ENCODE peak calls at places on chromosomes 13 and 19, in eight cellular contexts. W is hippocampal formation; S is stimulated activated CD4-positive, alpha-beta T cell treated with anti-CD3 and anti-CD28 coated beads, Interleukin-1b, Interleukin-23, amount 100 ng/mL, for 24 hours; L is nucleus accumbens; M is T follicular helper cell; A is uterus; J is tibial artery; O is neural crest cell. P is an unnamed sample.

GRCh38 chr19:38441660-38442348 is 8.3 kb downstream of the RYR1 start:
- DNase-seq in A (no peak), O (no peak), J (no peak), L (no peak), S (no peak), M (no peak), W (no peak), P (no peak)

GRCh38 chr19:35093941-35094647 is 21.5 kb upstream of the FXYD3 start:
- DNase-seq in M (no peak), O (no peak), W (no peak), S (no peak), J (no peak), A (no peak), L (no peak), P (no peak)

GRCh38 chr19:17073869-17074627 is 1.2 kb downstream of the HAUS8 start:
- DNase-seq in J (no peak), W (no peak), L (no peak), O (no peak), M (no peak), A (no peak), S (no peak), P (no peak)

GRCh38 chr13:87827479-87827878 is 156.3 kb downstream of the SLITRK5 start:
- DNase-seq in W (peak; percentile 14), L (no peak), O (no peak), A (no peak), M (no peak), S (no peak), J (no peak), P (peak; percentile 5)

GRCh38 chr19:18170714-18171255 is 2.8 kb upstream of the IFI30 start:
- DNase-seq in W (no peak), S (no peak), M (no peak), O (no peak), A (no peak), J (peak; percentile 76), L (no peak), P (no peak)

GRCh38 chr13:43293008-43293407 is 269.6 kb downstream of the DNAJC15 start:
- DNase-seq in W (no peak), J (no peak), L (no peak), O (no peak), S (no peak), A (no peak), M (no peak), P (no peak)

GRCh38 chr13:86725105-86725504 is 925.9 kb upstream of the SLITRK6 start:
- DNase-seq in S (no peak), J (no peak), W (no peak), L (no peak), O (no peak), A (no peak), M (no peak), P (no peak)

GRCh38 chr13:21079761-21080730 is 18.7 kb upstream of the LATS2 start:
- DNase-seq in W (no peak), O (no peak), S (no peak), M (no peak), A (no peak), L (no peak), J (peak; percentile 75), P (no peak)

GRCh38 chr13:79659161-79659560 is 178.2 kb downstream of the NDFIP2 start:
- DNase-seq in J (no peak), S (no peak), L (no peak), O (peak; percentile 8), M (no peak), W (no peak), A (no peak), P (peak; percentile 7)

GRCh38 chr13:99432637-99433542 is 68.4 kb upstream of the TM9SF2 start:
- DNase-seq in A (peak; percentile 28), O (no peak), M (peak; percentile 74), W (no peak), J (peak; percentile 84), S (peak; percentile 91), L (peak; percentile 24), P (peak; percentile 21)

GRCh38 chr19:31214086-31214485 is 135.2 kb downstream of the TSHZ3 start:
- DNase-seq in M (peak; percentile 81), O (no peak), A (peak; percentile 49), J (peak; percentile 67), S (peak; percentile 80), L (no peak), W (no peak), P (no peak)

GRCh38 chr13:101399365-101399764 is 16.9 kb downstream of the NALCN start:
- DNase-seq in A (no peak), O (no peak), S (no peak), J (no peak), M (no peak), L (no peak), W (no peak), P (no peak)

GRCh38 chr19:3693030-3693925 is 7.0 kb downstream of the PIP5K1C start:
- DNase-seq in M (no peak), O (no peak), J (peak; percentile 87), S (no peak), A (no peak), L (no peak), W (no peak), P (no peak)

GRCh38 chr13:33363328-33363727 is 77.8 kb upstream of the STARD13 start:
- DNase-seq in O (no peak), M (no peak), L (no peak), A (no peak), S (no peak), J (no peak), W (peak; percentile 42), P (no peak)

GRCh38 chr13:65149687-65150086 is 2080.4 kb downstream of the PCDH9 start:
- DNase-seq in L (no peak), M (no peak), A (no peak), O (no peak), S (no peak), J (no peak), W (no peak), P (no peak)

GRCh38 chr13:50509771-50510441 is 333.6 kb downstream of the DLEU7 start:
- DNase-seq in S (no peak), J (no peak), O (no peak), W (no peak), A (no peak), M (no peak), L (no peak), P (no peak)

GRCh38 chr19:44635581-44636438 is 7.9 kb upstream of the PVR start:
- DNase-seq in A (no peak), S (no peak), O (no peak), L (no peak), J (no peak), W (no peak), M (no peak), P (no peak)

GRCh38 chr13:41931337-41931736 is 29.6 kb downstream of the VWA8 start:
- DNase-seq in W (no peak), S (no peak), J (no peak), M (no peak), L (no peak), A (no peak), O (no peak), P (no peak)

GRCh38 chr19:16066611-16067104 is 9.6 kb upstream of the TPM4 start:
- DNase-seq in A (peak; percentile 65), O (no peak), J (peak; percentile 74), S (peak; percentile 30), W (no peak), M (peak; percentile 49), L (no peak), P (no peak)

GRCh38 chr13:100461309-100462035 is 127.1 kb downstream of the GGACT start:
- DNase-seq in W (no peak), M (no peak), O (no peak), A (no peak), S (no peak), J (no peak), L (no peak), P (no peak)

GRCh38 chr19:8641908-8642547 is 11.6 kb downstream of the NFILZ start:
- DNase-seq in L (no peak), J (no peak), O (peak; percentile 15), S (no peak), M (no peak), W (no peak), A (no peak), P (no peak)

GRCh38 chr13:48749144-48749543 is 95.4 kb downstream of the CYSLTR2 start:
- DNase-seq in A (peak; percentile 25), M (no peak), L (no peak), O (no peak), S (no peak), W (no peak), J (no peak), P (no peak)

GRCh38 chr19:11164879-11165406 is 9.4 kb upstream of the SPC24 start:
- DNase-seq in S (no peak), M (no peak), A (peak; percentile 96), J (peak; percentile 96), O (no peak), W (peak; percentile 61), L (peak; percentile 69), P (peak; percentile 16)

GRCh38 chr19:50506700-50507099 is 4.3 kb downstream of the JOSD2 start:
- DNase-seq in S (no peak), M (no peak), L (no peak), J (no peak), O (no peak), A (no peak), W (no peak), P (no peak)

GRCh38 chr19:16446108-16447014 is 25.4 kb downstream of the EPS15L1 start:
- DNase-seq in S (no peak), J (no peak), L (no peak), O (no peak), A (no peak), M (no peak), W (no peak), P (no peak)

GRCh38 chr19:33157906-33158305 is 26.0 kb downstream of the WDR88 start:
- DNase-seq in J (no peak), A (no peak), L (no peak), W (no peak), M (no peak), S (no peak), O (no peak), P (no peak)

GRCh38 chr13:75129331-75129730 is 352.6 kb downstream of the TBC1D4 start:
- DNase-seq in L (no peak), M (no peak), A (no peak), J (no peak), W (no peak), O (no peak), S (no peak), P (no peak)

P was measured in caudate nucleus.